ENCODE peak calls at places on chromosomes 6 and 20, in four cellular contexts. J, D, Y and H are unnamed samples.

GRCh38 chr6:147903321-147903720 is 394.8 kb downstream of the SAMD5 start:
- DNase-seq in J (no peak), Y (no peak), D (no peak), H (no peak)

GRCh38 chr6:29974901-29975560 is 32.7 kb downstream of the HLA-A start:
- DNase-seq in D (peak), J (peak), Y (no peak), H (peak)

GRCh38 chr6:146339716-146340115 is 203.9 kb upstream of the RAB32 start:
- DNase-seq in D (peak), J (no peak), Y (peak), H (no peak)

GRCh38 chr6:44201638-44202303 is 15.0 kb upstream of the MYMX start:
- DNase-seq in D (no peak), Y (no peak), J (no peak), H (no peak)

GRCh38 chr6:71277926-71278594 is 10.6 kb upstream of the OGFRL1 start:
- DNase-seq in J (no peak), Y (no peak), D (no peak), H (no peak)

GRCh38 chr6:131250121-131250520 is 114.9 kb downstream of the AKAP7 start:
- DNase-seq in J (peak), D (peak), Y (peak), H (peak)

GRCh38 chr20:33370296-33370695 is 31.0 kb downstream of the CDK5RAP1 start:
- DNase-seq in D (no peak), J (no peak), Y (peak), H (no peak)

GRCh38 chr6:28884423-28885148 is 39.2 kb downstream of the TRIM27 start:
- DNase-seq in J (no peak), Y (no peak), D (no peak), H (no peak)

GRCh38 chr20:8803065-8803464 is 265.8 kb upstream of the PLCB4 start:
- DNase-seq in Y (no peak), D (peak), J (no peak), H (peak)

GRCh38 chr6:17116090-17116387 is 14.2 kb downstream of the STMND1 start:
- DNase-seq in D (no peak), J (no peak), Y (no peak), H (no peak)

GRCh38 chr6:17120019-17120418 is 18.2 kb downstream of the STMND1 start:
- DNase-seq in D (no peak), Y (no peak), J (no peak), H (no peak)

DNA sequence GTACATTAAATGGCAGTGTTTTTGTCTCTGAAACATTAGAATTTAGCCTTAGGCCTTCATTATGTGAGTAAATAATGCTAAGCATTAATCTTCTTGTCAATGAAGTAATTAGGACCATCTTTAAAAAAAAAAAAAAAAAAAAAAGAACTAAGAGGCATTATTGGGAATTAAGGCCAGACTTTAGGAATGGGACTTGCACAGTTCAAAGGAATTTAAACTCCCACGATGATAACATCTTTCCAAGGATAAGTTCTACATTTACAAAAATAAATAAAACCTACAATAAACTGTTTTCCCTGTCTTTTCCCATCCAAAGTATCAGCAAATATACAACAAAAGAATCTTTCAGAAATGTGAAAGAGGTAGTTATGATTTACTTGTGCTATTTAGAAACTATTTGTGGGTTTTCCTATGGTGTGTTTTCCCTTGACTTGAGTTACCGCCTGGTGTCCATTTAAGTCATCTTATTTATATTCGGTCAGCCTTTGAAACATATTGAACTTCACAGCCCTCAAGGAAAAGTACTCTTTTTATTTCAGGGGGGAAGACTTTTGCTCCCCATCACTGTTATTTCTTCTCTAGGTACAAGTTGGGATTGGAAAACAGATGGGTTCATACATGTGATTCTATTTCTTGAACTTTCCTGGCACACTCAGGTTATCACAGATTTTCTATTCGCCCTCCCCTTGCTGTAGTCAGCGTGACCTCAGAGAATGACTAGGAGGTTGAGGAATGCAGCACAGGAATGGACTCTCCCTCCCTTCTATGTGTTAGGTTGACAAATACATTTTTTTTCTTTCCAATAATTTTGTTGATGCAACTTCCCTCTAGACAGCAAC is 13.6 kb downstream of the STMND1 start:
- DNase-seq in D (peak), Y (no peak), J (no peak), H (no peak)
- H3K27ac ChIP-seq in D (no peak), Y (no peak), J (no peak), H (no peak)

GRCh38 chr20:63968136-63968927 is 1.4 kb downstream of the ZNF512B start:
- DNase-seq in D (no peak), Y (no peak), J (no peak), H (no peak)

GRCh38 chr20:63968928-63969760 is 586 bp downstream of the ZNF512B start:
- DNase-seq in D (no peak), Y (no peak), J (peak), H (peak)

GRCh38 chr20:63970714-63971431 is 1.1 kb upstream of the ZNF512B start:
- DNase-seq in Y (no peak), D (no peak), J (no peak), H (no peak)

GRCh38 chr20:63972312-63973159 is 2.8 kb upstream of the ZNF512B start:
- DNase-seq in D (peak), Y (no peak), J (no peak), H (no peak)

GRCh38 chr20:63969851-63970713 is at the start of gene ZNF512B:
- DNase-seq in D (no peak), Y (no peak), J (peak), H (peak)
- H3K27ac ChIP-seq in D (peak), Y (peak), J (no peak), H (no peak)

GRCh38 chr20:35433337-35433736 is 4.7 kb downstream of the GDF5 start:
- DNase-seq in Y (no peak), J (no peak), D (no peak), H (no peak)

GRCh38 chr20:35434085-35435005 is 3.7 kb downstream of the GDF5 start:
- DNase-seq in Y (peak), J (no peak), D (no peak), H (no peak)

GRCh38 chr20:35432430-35432735 is 5.6 kb downstream of the GDF5 start:
- DNase-seq in D (no peak), J (no peak), Y (no peak), H (no peak)

GRCh38 chr20:35436175-35436568 is 1.9 kb downstream of the GDF5 start:
- DNase-seq in J (peak), D (no peak), Y (no peak), H (no peak)

GRCh38 chr20:35431621-35432429 is 6.2 kb downstream of the GDF5 start:
- DNase-seq in D (no peak), J (no peak), Y (no peak), H (no peak)
- H3K27ac ChIP-seq in D (no peak), J (peak), Y (no peak), H (no peak)

GRCh38 chr20:25082498-25082873 is 545 bp upstream of the VSX1 start:
- DNase-seq in Y (no peak), J (peak), D (no peak), H (no peak)

GRCh38 chr20:25085756-25086495 is 4.0 kb upstream of the VSX1 start:
- DNase-seq in D (no peak), Y (no peak), J (no peak), H (no peak)

GRCh38 chr20:25084616-25085187 is 2.8 kb upstream of the VSX1 start:
- DNase-seq in Y (no peak), J (peak), D (no peak), H (peak)

GRCh38 chr20:25083141-25083772 is 1.3 kb upstream of the VSX1 start:
- DNase-seq in D (no peak), Y (no peak), J (peak), H (peak)

GRCh38 chr20:25083773-25084615 is 2.1 kb upstream of the VSX1 start:
- DNase-seq in D (no peak), J (peak), Y (no peak), H (peak)
- H3K27ac ChIP-seq in D (no peak), J (no peak), Y (no peak), H (no peak)

GRCh38 chr6:3722211-3722621 is 29.3 kb downstream of the PXDC1 start:
- DNase-seq in D (no peak), J (peak), Y (no peak), H (peak)

GRCh38 chr6:3723251-3723650 is 28.3 kb downstream of the PXDC1 start:
- DNase-seq in J (no peak), D (no peak), Y (no peak), H (no peak)

GRCh38 chr6:3719462-3720308 is 31.8 kb downstream of the PXDC1 start:
- DNase-seq in Y (no peak), D (no peak), J (no peak), H (no peak)

GRCh38 chr6:3722785-3723184 is 28.7 kb downstream of the PXDC1 start:
- DNase-seq in Y (no peak), D (no peak), J (no peak), H (no peak)

DNA sequence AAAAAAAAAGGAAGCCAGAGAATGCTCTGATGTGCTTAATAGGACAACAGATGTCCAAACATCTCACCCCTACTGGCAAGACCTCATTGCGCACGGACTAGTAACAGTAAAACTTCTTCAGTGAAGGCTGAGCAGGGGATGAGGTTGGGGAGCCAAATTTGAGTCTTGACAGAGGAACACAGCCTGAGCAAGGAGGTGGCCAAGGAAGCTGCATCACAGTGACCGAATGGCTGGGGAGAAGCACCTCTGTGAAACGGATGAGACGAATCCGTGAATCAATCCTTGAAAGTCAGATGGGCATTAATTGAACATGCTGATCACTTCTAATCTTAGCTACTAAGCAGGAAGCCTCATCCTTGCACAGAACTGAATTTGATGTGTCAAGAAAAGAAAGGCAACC is 29.7 kb downstream of the PXDC1 start:
- DNase-seq in Y (no peak), J (no peak), D (no peak), H (no peak)
- H3K27ac ChIP-seq in Y (no peak), J (no peak), D (no peak), H (no peak)